ENCODE peak calls at places on chromosomes 5 and 9, in four cellular contexts. One of them, this sample, is unnamed.

GRCh38 chr9:69442486-69442885 is 117.5 kb downstream of the ENTREP1 start:
- DNase-seq in HepG2: no peak
- DNase-seq in K562: no peak
- DNase-seq in GM12878: no peak
- DNase-seq in this sample: no peak

GRCh38 chr5:17743580-17744435 is 109.5 kb downstream of the TAF11L14 start:
- DNase-seq in HepG2: no peak
- DNase-seq in K562: no peak
- DNase-seq in GM12878: no peak
- DNase-seq in this sample: no peak

GRCh38 chr9:81664638-81665513 is 24.5 kb downstream of the TLE1 start:
- DNase-seq in HepG2: no peak
- DNase-seq in K562: no peak
- DNase-seq in GM12878: no peak
- DNase-seq in this sample: peak

GRCh38 chr9:125970340-125970739 is 223.2 kb downstream of the PBX3 start:
- DNase-seq in HepG2: no peak
- DNase-seq in K562: no peak
- DNase-seq in GM12878: no peak
- DNase-seq in this sample: no peak

GRCh38 chr5:113112435-113112834 is 135.8 kb downstream of the DCP2 start:
- DNase-seq in HepG2: no peak
- DNase-seq in K562: no peak
- DNase-seq in GM12878: no peak
- DNase-seq in this sample: no peak

GRCh38 chr5:112333236-112333850 is 85.7 kb downstream of the EPB41L4A start:
- DNase-seq in HepG2: no peak
- DNase-seq in K562: no peak
- DNase-seq in GM12878: no peak
- DNase-seq in this sample: no peak

GRCh38 chr5:126117044-126117443 is 306.2 kb upstream of the GRAMD2B start:
- DNase-seq in HepG2: no peak
- DNase-seq in K562: no peak
- DNase-seq in GM12878: no peak
- DNase-seq in this sample: no peak

GRCh38 chr5:40406426-40407211 is 273.1 kb upstream of the PTGER4 start:
- DNase-seq in HepG2: peak
- DNase-seq in K562: no peak
- DNase-seq in GM12878: no peak
- DNase-seq in this sample: no peak

GRCh38 chr9:121627432-121627831 is 24.0 kb upstream of the DAB2IP start:
- DNase-seq in HepG2: no peak
- DNase-seq in K562: no peak
- DNase-seq in GM12878: no peak
- DNase-seq in this sample: no peak

GRCh38 chr9:27151693-27152397 is 42.8 kb downstream of the TEK start:
- DNase-seq in HepG2: no peak
- DNase-seq in K562: no peak
- DNase-seq in GM12878: no peak
- DNase-seq in this sample: no peak

GRCh38 chr9:456365-456764 is 241.7 kb downstream of the DOCK8 start:
- DNase-seq in HepG2: no peak
- DNase-seq in K562: no peak
- DNase-seq in GM12878: no peak
- DNase-seq in this sample: no peak

GRCh38 chr9:7216004-7216821 is 458.4 kb downstream of the KDM4C start:
- DNase-seq in HepG2: peak
- DNase-seq in K562: no peak
- DNase-seq in GM12878: no peak
- DNase-seq in this sample: no peak

GRCh38 chr9:124251605-124252366 is 6.0 kb upstream of the NEK6 start:
- DNase-seq in HepG2: no peak
- DNase-seq in K562: no peak
- DNase-seq in GM12878: no peak
- DNase-seq in this sample: no peak

GRCh38 chr9:131758972-131759647 is 19.2 kb upstream of the RAPGEF1 start:
- DNase-seq in HepG2: no peak
- DNase-seq in K562: no peak
- DNase-seq in GM12878: no peak
- DNase-seq in this sample: no peak

GRCh38 chr9:125904155-125904841 is 157.1 kb downstream of the PBX3 start:
- DNase-seq in HepG2: no peak
- DNase-seq in K562: no peak
- DNase-seq in GM12878: no peak
- DNase-seq in this sample: no peak

GRCh38 chr5:173201636-173202265 is 33.3 kb downstream of the NKX2-5 start:
- DNase-seq in HepG2: peak
- DNase-seq in K562: no peak
- DNase-seq in GM12878: no peak
- DNase-seq in this sample: no peak

GRCh38 chr9:113614843-113615648 is 151.5 kb downstream of the RGS3 start:
- DNase-seq in HepG2: no peak
- DNase-seq in K562: no peak
- DNase-seq in GM12878: no peak
- DNase-seq in this sample: no peak

GRCh38 chr5:151742870-151743294 is 15.5 kb downstream of the ATOX1 start:
- DNase-seq in HepG2: peak
- DNase-seq in K562: peak
- DNase-seq in GM12878: no peak
- DNase-seq in this sample: peak

GRCh38 chr9:74517188-74517587 is 20.1 kb downstream of the RORB start:
- DNase-seq in HepG2: no peak
- DNase-seq in K562: no peak
- DNase-seq in GM12878: no peak
- DNase-seq in this sample: no peak

GRCh38 chr5:104843822-104844221 is 1281.2 kb upstream of the NUDT12 start:
- DNase-seq in HepG2: no peak
- DNase-seq in K562: peak
- DNase-seq in GM12878: no peak
- DNase-seq in this sample: no peak

GRCh38 chr9:99369327-99369722 is 147.2 kb downstream of the SEC61B start:
- DNase-seq in HepG2: no peak
- DNase-seq in K562: no peak
- DNase-seq in GM12878: no peak
- DNase-seq in this sample: no peak

GRCh38 chr5:159061186-159061796 is 38.4 kb downstream of the EBF1 start:
- DNase-seq in HepG2: no peak
- DNase-seq in K562: peak
- DNase-seq in GM12878: no peak
- DNase-seq in this sample: peak

GRCh38 chr9:130342714-130343085 is 77.1 kb downstream of the HMCN2 start:
- DNase-seq in HepG2: no peak
- DNase-seq in K562: no peak
- DNase-seq in GM12878: no peak
- DNase-seq in this sample: no peak

GRCh38 chr5:92694067-92694466 is 887.0 kb downstream of the NR2F1-AS1 start:
- DNase-seq in HepG2: no peak
- DNase-seq in K562: no peak
- DNase-seq in GM12878: no peak
- DNase-seq in this sample: no peak

GRCh38 chr5:34534237-34535108 is 121.7 kb upstream of the RAI14 start:
- DNase-seq in HepG2: peak
- DNase-seq in K562: no peak
- DNase-seq in GM12878: peak
- DNase-seq in this sample: no peak

GRCh38 chr5:980941-981340 is 27.7 kb upstream of the NKD2 start:
- DNase-seq in HepG2: no peak
- DNase-seq in K562: no peak
- DNase-seq in GM12878: no peak
- DNase-seq in this sample: no peak

GRCh38 chr9:27475057-27475456 is 49.0 kb upstream of the IFNK start:
- DNase-seq in HepG2: no peak
- DNase-seq in K562: no peak
- DNase-seq in GM12878: no peak
- DNase-seq in this sample: no peak

GRCh38 chr9:125506045-125506444 is 201.0 kb downstream of the MAPKAP1 start:
- DNase-seq in HepG2: no peak
- DNase-seq in K562: no peak
- DNase-seq in GM12878: no peak
- DNase-seq in this sample: no peak

GRCh38 chr5:173265433-173265832 is 30.4 kb upstream of the NKX2-5 start:
- DNase-seq in HepG2: peak
- DNase-seq in K562: no peak
- DNase-seq in GM12878: no peak
- DNase-seq in this sample: no peak

GRCh38 chr5:103232393-103232999 is 26.1 kb upstream of the MACIR start:
- DNase-seq in HepG2: peak
- DNase-seq in K562: peak
- DNase-seq in GM12878: no peak
- DNase-seq in this sample: peak

GRCh38 chr9:95313010-95313498 is 4.5 kb downstream of the FANCC start:
- DNase-seq in HepG2: peak
- DNase-seq in K562: no peak
- DNase-seq in GM12878: no peak
- DNase-seq in this sample: peak

GRCh38 chr9:80664327-80665210 is 1024.8 kb downstream of the TLE1 start:
- DNase-seq in HepG2: no peak
- DNase-seq in K562: no peak
- DNase-seq in GM12878: no peak
- DNase-seq in this sample: peak

GRCh38 chr5:66884589-66885228 is 288.5 kb downstream of the MAST4 start:
- DNase-seq in HepG2: no peak
- DNase-seq in K562: no peak
- DNase-seq in GM12878: no peak
- DNase-seq in this sample: no peak

GRCh38 chr5:142974449-142974848 is 204.3 kb downstream of the ARHGAP26 start:
- DNase-seq in HepG2: no peak
- DNase-seq in K562: no peak
- DNase-seq in GM12878: no peak
- DNase-seq in this sample: no peak
- TF ChIP-seq RAD21 in HepG2: no peak
- TF ChIP-seq RAD21 in K562: no peak
- TF ChIP-seq RAD21 in GM12878: no peak
- TF ChIP-seq RAD21 in this sample: no peak

GRCh38 chr9:110579763-110580255 is 268 bp upstream of the SVEP1 start:
- DNase-seq in HepG2: no peak
- DNase-seq in K562: no peak
- DNase-seq in GM12878: no peak
- DNase-seq in this sample: peak
- TF ChIP-seq FOXM1 in HepG2: no peak
- TF ChIP-seq FOXM1 in K562: no peak
- TF ChIP-seq FOXM1 in GM12878: no peak
- TF ChIP-seq FOXM1 in this sample: peak

GRCh38 chr5:107385701-107386100 is 285.0 kb downstream of the EFNA5 start:
- DNase-seq in HepG2: no peak
- DNase-seq in K562: no peak
- DNase-seq in GM12878: no peak
- DNase-seq in this sample: no peak
- TF ChIP-seq RAD21 in HepG2: no peak
- TF ChIP-seq RAD21 in K562: no peak
- TF ChIP-seq RAD21 in GM12878: no peak
- TF ChIP-seq RAD21 in this sample: no peak

GRCh38 chr9:93622725-93623124 is 46.3 kb downstream of the PHF2 start:
- DNase-seq in HepG2: no peak
- DNase-seq in K562: no peak
- DNase-seq in GM12878: no peak
- DNase-seq in this sample: no peak
- TF ChIP-seq FOXM1 in HepG2: no peak
- TF ChIP-seq FOXM1 in K562: no peak
- TF ChIP-seq FOXM1 in GM12878: no peak
- TF ChIP-seq FOXM1 in this sample: no peak

GRCh38 chr5:127396490-127397155 is 106.0 kb downstream of the MEGF10 start:
- DNase-seq in HepG2: no peak
- DNase-seq in K562: no peak
- DNase-seq in GM12878: no peak
- DNase-seq in this sample: no peak
- TF ChIP-seq RAD21 in HepG2: no peak
- TF ChIP-seq RAD21 in K562: no peak
- TF ChIP-seq RAD21 in GM12878: peak
- TF ChIP-seq RAD21 in this sample: no peak

This sample was measured in SK-N-SH.